ENCODE peak calls at places on chromosomes 16 and 17, in nine cellular contexts. B is right atrium auricular region, I is neural progenitor cell, N is brain microvascular endothelial cell, K is tibial nerve, W is stomach, L is cardiac muscle cell, X is psoas muscle, E is uterus. O is an unnamed sample.

GRCh38 chr17:18041776-18042175 is 2.6 kb downstream of the GID4 start:
- DNase-seq in X (peak), I (no peak), L (peak), E (no peak), N (no peak), B (no peak), K (no peak), W (no peak), O (peak)

GRCh38 chr17:79177877-79178276 is 103.3 kb downstream of the ENGASE start:
- DNase-seq in X (no peak), B (no peak), K (no peak), I (no peak), W (no peak), E (no peak), N (no peak), L (no peak), O (no peak)

GRCh38 chr16:78742501-78743283 is 643.2 kb downstream of the WWOX start:
- DNase-seq in I (no peak), L (no peak), B (no peak), E (no peak), K (peak), X (no peak), N (peak), W (peak), O (no peak)

GRCh38 chr17:36493956-36494355 is 7.5 kb downstream of the ZNHIT3 start:
- DNase-seq in X (no peak), N (no peak), K (no peak), E (no peak), W (no peak), L (no peak), B (no peak), I (no peak), O (no peak)

GRCh38 chr16:64952177-64952576 is 169.7 kb downstream of the CDH11 start:
- DNase-seq in X (no peak), I (no peak), N (peak), L (peak), K (no peak), E (no peak), B (no peak), W (no peak), O (no peak)

GRCh38 chr17:47708312-47708863 is 14.4 kb downstream of the TBKBP1 start:
- DNase-seq in B (no peak), E (no peak), X (no peak), L (no peak), W (no peak), I (no peak), K (no peak), N (no peak), O (no peak)

GRCh38 chr16:57720142-57720575 is 15.4 kb upstream of the KATNB1 start:
- DNase-seq in B (no peak), K (no peak), I (peak), L (peak), N (peak), X (no peak), E (no peak), W (peak), O (peak)

GRCh38 chr16:80619824-80620223 is 79.0 kb downstream of the DYNLRB2 start:
- DNase-seq in W (no peak), K (no peak), N (no peak), B (no peak), E (no peak), L (no peak), I (no peak), X (no peak), O (no peak)

GRCh38 chr16:77353587-77354263 is 81.1 kb downstream of the ADAMTS18 start:
- DNase-seq in E (no peak), K (no peak), L (no peak), W (no peak), B (no peak), X (no peak), N (no peak), I (no peak), O (no peak)

GRCh38 chr17:61650749-61651148 is 59.7 kb upstream of the NACA2 start:
- DNase-seq in K (no peak), I (no peak), X (no peak), E (no peak), B (no peak), L (no peak), W (no peak), N (no peak), O (no peak)

GRCh38 chr17:15470536-15470935 is 3.1 kb upstream of the CDRT4 start:
- DNase-seq in X (no peak), I (no peak), L (no peak), W (no peak), E (no peak), N (no peak), B (no peak), K (no peak), O (no peak)

GRCh38 chr17:61403846-61404701 is 4.4 kb downstream of the TBX2 start:
- DNase-seq in X (no peak), I (peak), E (peak), L (no peak), B (no peak), W (no peak), N (peak), K (peak), O (peak)

GRCh38 chr17:68319420-68320162 is 28.3 kb downstream of the ARSG start:
- DNase-seq in N (no peak), E (no peak), B (no peak), X (no peak), I (no peak), W (no peak), L (no peak), K (no peak), O (no peak)

GRCh38 chr16:88527186-88527936 is 42.8 kb upstream of the ZC3H18 start:
- DNase-seq in X (peak), L (peak), K (peak), I (peak), W (peak), N (peak), E (peak), B (peak), O (peak)

GRCh38 chr17:59435238-59435637 is 103.8 kb downstream of the YPEL2 start:
- DNase-seq in W (no peak), L (peak), B (no peak), X (no peak), I (no peak), N (peak), K (no peak), E (no peak), O (peak)

GRCh38 chr16:87615621-87616041 is 13.3 kb downstream of the JPH3 start:
- DNase-seq in E (no peak), K (no peak), L (no peak), W (no peak), I (no peak), B (no peak), N (no peak), X (no peak), O (no peak)

GRCh38 chr17:58268774-58269556 is 11.8 kb downstream of the MPO start:
- DNase-seq in E (no peak), W (no peak), N (no peak), I (no peak), B (peak), X (no peak), L (no peak), K (no peak), O (no peak)

GRCh38 chr16:76931186-76931585 is 259.8 kb upstream of the MON1B start:
- DNase-seq in X (no peak), K (no peak), W (no peak), N (no peak), B (no peak), L (no peak), E (no peak), I (no peak), O (no peak)

GRCh38 chr17:7213895-7214299 is 5.7 kb downstream of the DLG4 start:
- DNase-seq in X (no peak), K (no peak), B (peak), L (peak), N (peak), W (peak), I (peak), E (peak), O (peak)

GRCh38 chr17:72273301-72274056 is 152.7 kb downstream of the SOX9 start:
- DNase-seq in B (no peak), I (no peak), W (no peak), E (no peak), L (no peak), N (no peak), K (no peak), X (no peak), O (peak)

GRCh38 chr16:73170587-73170986 is 122.7 kb upstream of the ZFHX3 start:
- DNase-seq in B (no peak), K (no peak), N (no peak), X (no peak), I (no peak), W (no peak), E (no peak), L (no peak), O (no peak)

GRCh38 chr17:68513932-68514331 is 1.7 kb downstream of the PRKAR1A start:
- DNase-seq in L (no peak), I (no peak), B (no peak), W (no peak), E (no peak), X (no peak), N (no peak), K (no peak), O (no peak)

GRCh38 chr17:28940142-28940541 is 11.2 kb downstream of the PHF12 start:
- DNase-seq in I (no peak), B (no peak), E (no peak), K (no peak), L (no peak), X (no peak), N (no peak), W (no peak), O (no peak)

GRCh38 chr16:75218256-75219076 is at the start of gene CTRB1:
- DNase-seq in X (no peak), B (no peak), K (no peak), N (no peak), L (no peak), W (no peak), I (no peak), E (no peak), O (no peak)

GRCh38 chr17:65820306-65820705 is 258.9 kb upstream of the AXIN2 start:
- DNase-seq in I (no peak), X (no peak), B (no peak), K (no peak), E (no peak), L (no peak), W (no peak), N (no peak), O (no peak)

GRCh38 chr16:47578573-47578972 is 117.4 kb downstream of the PHKB start:
- DNase-seq in K (no peak), I (no peak), L (no peak), E (no peak), W (no peak), X (no peak), B (no peak), N (peak), O (peak)

GRCh38 chr16:4572715-4573114 is 16.6 kb downstream of the C16orf96 start:
- DNase-seq in B (no peak), E (no peak), I (no peak), N (no peak), L (peak), W (no peak), K (no peak), X (no peak), O (no peak)

GRCh38 chr17:80931421-80932265 is 60.0 kb upstream of the CHMP6 start:
- DNase-seq in L (peak), I (peak), B (no peak), N (peak), E (no peak), X (no peak), K (no peak), W (no peak), O (no peak)

GRCh38 chr17:27569257-27569722 is 61.7 kb upstream of the LGALS9 start:
- DNase-seq in K (no peak), E (no peak), N (no peak), B (no peak), X (peak), I (peak), W (no peak), L (peak), O (no peak)

GRCh38 chr17:73283841-73284282 is 22.2 kb upstream of the CPSF4L start:
- DNase-seq in E (peak), W (no peak), I (peak), N (no peak), B (no peak), X (no peak), K (peak), L (no peak), O (no peak)

GRCh38 chr17:3534881-3535252 is 22.7 kb downstream of the TRPV3 start:
- DNase-seq in I (peak), L (peak), E (no peak), X (peak), N (no peak), K (no peak), W (no peak), B (no peak), O (no peak)

GRCh38 chr16:88713054-88713453 is 6.8 kb downstream of the CTU2 start:
- DNase-seq in K (no peak), L (no peak), N (no peak), X (no peak), B (no peak), I (no peak), E (no peak), W (no peak), O (no peak)

GRCh38 chr17:10733666-10734065 is 3.8 kb upstream of the TMEM220 start:
- DNase-seq in N (no peak), K (no peak), E (peak), B (peak), W (no peak), X (no peak), I (no peak), L (no peak), O (no peak)

GRCh38 chr17:10730956-10731879 is 1.4 kb upstream of the TMEM220 start:
- DNase-seq in N (no peak), E (no peak), L (no peak), I (no peak), B (peak), X (no peak), W (peak), K (no peak), O (no peak)

GRCh38 chr17:10727192-10727591 is 2.6 kb downstream of the TMEM220 start:
- DNase-seq in I (no peak), K (no peak), E (no peak), B (peak), X (no peak), W (no peak), L (no peak), N (no peak), O (no peak)

GRCh38 chr17:10728331-10728730 is 1.5 kb downstream of the TMEM220 start:
- DNase-seq in X (no peak), W (no peak), K (no peak), N (no peak), E (no peak), B (peak), I (no peak), L (no peak), O (no peak)

GRCh38 chr17:10729334-10730193 is at the start of gene TMEM220:
- DNase-seq in K (peak), W (peak), N (peak), L (peak), X (peak), I (peak), B (peak), E (peak), O (no peak)
- H3K27ac ChIP-seq in K (peak), W (peak), N (peak), L (no peak), X (peak), I (no peak), B (peak), E (peak), O (no peak)

GRCh38 chr17:77132411-77133086 is 8.2 kb upstream of the SEC14L1 start:
- DNase-seq in K (no peak), W (no peak), N (peak), X (no peak), B (no peak), I (no peak), E (no peak), L (no peak), O (no peak)

GRCh38 chr17:77133087-77133633 is 7.6 kb upstream of the SEC14L1 start:
- DNase-seq in N (no peak), K (no peak), X (no peak), I (no peak), E (no peak), B (no peak), W (no peak), L (no peak), O (no peak)

GRCh38 chr17:77137111-77137510 is 3.7 kb upstream of the SEC14L1 start:
- DNase-seq in X (no peak), N (no peak), I (no peak), K (no peak), W (no peak), E (no peak), L (no peak), B (no peak), O (no peak)

GRCh38 chr17:77140166-77140877 is 447 bp upstream of the SEC14L1 start:
- DNase-seq in B (peak), L (peak), I (peak), N (peak), X (peak), K (peak), E (peak), W (peak), O (peak)

DNA sequence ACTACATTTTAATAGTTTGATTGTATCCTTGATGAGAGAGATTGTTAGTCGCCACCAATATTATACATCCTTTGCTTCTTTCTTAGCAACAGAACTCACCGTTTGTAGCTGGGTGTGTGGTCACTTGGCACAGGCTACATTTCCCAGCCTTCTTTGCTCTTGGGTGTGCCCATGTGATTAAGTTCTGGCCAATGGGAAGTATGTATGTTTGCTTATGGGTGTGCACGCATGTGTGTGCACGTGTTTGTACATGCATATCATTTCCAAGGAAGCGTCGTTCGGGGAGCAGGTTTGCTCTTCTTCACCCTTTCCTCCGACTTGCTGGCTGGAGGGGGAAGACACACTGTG is 4.4 kb upstream of the SEC14L1 start:
- DNase-seq in K (no peak), N (no peak), W (no peak), E (no peak), L (no peak), B (no peak), X (no peak), I (no peak), O (no peak)
- TF ChIP-seq CTCF in K (no peak), N (no peak), W (no peak), E (no peak), L (no peak), B (no peak), X (no peak), I (no peak), O (no peak)

GRCh38 chr16:11784048-11784780 is 12.8 kb downstream of the ZC3H7A start:
- DNase-seq in X (no peak), L (no peak), N (no peak), I (no peak), E (no peak), W (no peak), B (no peak), K (no peak), O (no peak)
- H3K27ac ChIP-seq in X (peak), L (peak), N (peak), I (no peak), E (peak), W (peak), B (peak), K (peak), O (peak)

GRCh38 chr16:8934601-8935000 is 29.1 kb downstream of the USP7 start:
- DNase-seq in X (no peak), L (no peak), B (no peak), W (no peak), I (no peak), K (no peak), E (no peak), N (no peak), O (no peak)

GRCh38 chr16:8937803-8938202 is 25.9 kb downstream of the USP7 start:
- DNase-seq in W (no peak), E (no peak), L (no peak), B (no peak), N (no peak), X (no peak), K (no peak), I (no peak), O (no peak)

GRCh38 chr16:8931864-8932263 is 31.8 kb downstream of the USP7 start:
- DNase-seq in B (no peak), L (peak), K (no peak), N (peak), I (peak), W (peak), E (peak), X (peak), O (peak)

GRCh38 chr16:8936421-8936820 is 27.3 kb downstream of the USP7 start:
- DNase-seq in X (no peak), B (no peak), E (no peak), L (peak), I (peak), K (no peak), N (peak), W (peak), O (peak)

GRCh38 chr16:8935989-8936388 is 27.7 kb downstream of the USP7 start:
- DNase-seq in X (no peak), W (no peak), N (no peak), I (peak), L (peak), K (no peak), B (no peak), E (no peak), O (no peak)
- TF ChIP-seq CTCF in X (peak), W (no peak), N (peak), I (peak), L (peak), K (no peak), B (no peak), E (no peak), O (no peak)

DNA sequence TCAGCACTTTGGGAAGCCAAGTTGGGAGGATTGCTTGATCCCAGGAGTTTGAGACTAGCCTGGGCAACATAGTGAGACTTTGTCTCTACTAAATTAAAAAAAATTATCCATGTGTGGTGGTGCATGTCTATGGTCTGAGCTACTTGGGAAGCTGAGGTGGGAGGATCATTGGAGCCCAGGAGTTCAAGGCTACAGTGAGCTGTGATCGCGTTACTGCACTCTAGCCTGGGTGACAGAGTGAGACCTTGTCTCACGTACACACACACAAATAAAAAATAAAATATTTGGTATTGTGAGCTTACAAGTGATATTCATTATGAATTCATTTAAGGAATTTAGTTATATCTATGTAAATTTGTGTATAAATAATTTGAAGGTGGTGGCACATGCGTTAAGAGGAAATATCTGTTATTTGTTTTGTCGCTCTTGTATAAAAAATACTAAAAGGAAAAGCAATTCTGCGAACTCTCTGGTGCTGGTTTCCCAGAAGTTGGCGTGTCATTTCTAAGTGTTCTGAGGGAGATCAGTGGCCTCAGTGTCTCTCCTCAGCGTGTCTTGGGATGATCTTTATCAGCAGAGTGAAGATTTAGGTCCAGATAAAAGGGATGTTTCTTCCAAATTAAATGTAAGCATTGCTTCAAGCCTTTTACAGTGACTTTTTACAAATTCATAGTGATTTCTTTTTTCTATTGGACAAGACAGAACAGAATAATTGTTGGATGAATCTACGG is 187.6 kb downstream of the FTO start:
- DNase-seq in I (no peak), B (no peak), W (no peak), L (no peak), K (no peak), X (no peak), E (no peak), N (no peak), O (no peak)
- H3K27ac ChIP-seq in I (no peak), B (no peak), W (no peak), L (no peak), K (no peak), X (no peak), E (no peak), N (no peak), O (no peak)

DNA sequence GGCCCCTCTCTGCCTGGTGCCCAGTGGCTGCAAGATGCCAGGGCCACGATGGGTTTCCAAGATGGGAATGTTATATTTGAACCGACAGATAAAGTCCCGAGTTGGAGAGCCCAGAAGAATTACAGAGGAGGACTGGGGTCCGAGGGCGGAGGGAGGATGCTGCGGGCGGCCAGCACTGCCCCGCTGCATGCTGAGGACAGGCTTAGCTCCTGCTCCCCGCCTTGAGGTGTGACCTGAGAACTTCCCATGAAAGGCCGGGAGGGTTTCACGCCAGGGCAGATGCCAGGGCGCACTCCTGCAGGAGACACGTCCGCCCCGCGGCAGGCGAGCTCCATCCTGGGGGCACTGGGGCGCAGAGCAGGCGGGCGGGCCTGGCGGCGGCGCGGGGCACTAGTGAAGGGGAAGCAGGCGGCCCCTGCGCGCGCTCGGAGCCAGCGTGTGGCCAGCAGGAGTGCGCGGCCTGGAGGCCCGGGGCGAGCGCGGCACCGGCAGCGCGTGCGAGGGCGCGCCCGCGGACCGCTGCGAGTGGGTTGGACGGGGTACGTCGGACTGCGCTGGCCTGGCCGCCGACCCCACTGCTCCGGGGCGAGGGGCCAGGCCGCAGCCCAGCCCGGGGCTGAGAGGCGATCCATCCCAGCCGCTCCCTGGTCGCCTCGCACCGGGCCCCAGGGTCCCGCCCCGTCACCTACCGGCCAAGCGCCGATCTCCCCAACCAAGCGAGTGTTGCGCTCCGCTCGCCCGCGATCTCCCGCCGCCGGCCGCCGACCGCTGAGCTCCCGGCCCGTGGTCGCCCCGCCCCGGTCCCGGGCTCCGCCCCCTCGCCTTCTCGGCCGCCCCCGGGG is at the start of gene MAP3K14:
- DNase-seq in I (peak), N (no peak), W (peak), L (peak), X (peak), E (peak), K (peak), B (peak), O (peak)
- TF ChIP-seq CTCF in I (peak), N (peak), W (no peak), L (peak), X (no peak), E (peak), K (peak), B (no peak), O (no peak)

O was measured in RWPE1.